ENCODE peak calls at places on chromosome X, in ten cellular contexts. One of them, this sample, is unnamed. For H3K27me3, the result is how much of the 10 kb centered on the place peaks cover.

GRCh38 chrX:50971390-50971789 is 60.9 kb downstream of the BMP15 start:
- DNase-seq in body of pancreas: no peak
- DNase-seq in lung: no peak
- DNase-seq in RWPE2: no peak
- DNase-seq in GM06990: no peak
- DNase-seq in stomach: no peak
- DNase-seq in cardiac muscle cell: peak
- DNase-seq in hepatocyte: no peak
- DNase-seq in IMR-90: no peak
- DNase-seq in testis: no peak
- DNase-seq in this sample: peak

GRCh38 chrX:12978205-12979010 is 3.5 kb downstream of the TMSB4X start:
- DNase-seq in body of pancreas: peak
- DNase-seq in lung: no peak
- DNase-seq in RWPE2: no peak
- DNase-seq in GM06990: peak
- DNase-seq in stomach: peak
- DNase-seq in cardiac muscle cell: peak
- DNase-seq in hepatocyte: peak
- DNase-seq in IMR-90: peak
- DNase-seq in testis: peak
- DNase-seq in this sample: peak

GRCh38 chrX:103726477-103726876 is 15.8 kb downstream of the TMEM31 start:
- DNase-seq in body of pancreas: peak
- DNase-seq in lung: no peak
- DNase-seq in RWPE2: no peak
- DNase-seq in GM06990: no peak
- DNase-seq in stomach: peak
- DNase-seq in cardiac muscle cell: no peak
- DNase-seq in hepatocyte: no peak
- DNase-seq in IMR-90: no peak
- DNase-seq in testis: no peak
- DNase-seq in this sample: no peak

GRCh38 chrX:47098746-47099145 is 20.5 kb downstream of the RGN start:
- DNase-seq in body of pancreas: no peak
- DNase-seq in lung: no peak
- DNase-seq in RWPE2: no peak
- DNase-seq in GM06990: no peak
- DNase-seq in stomach: no peak
- DNase-seq in cardiac muscle cell: no peak
- DNase-seq in hepatocyte: no peak
- DNase-seq in IMR-90: no peak
- DNase-seq in testis: no peak
- DNase-seq in this sample: no peak

GRCh38 chrX:54754854-54755253 is 43.2 kb downstream of the ITIH6 start:
- DNase-seq in body of pancreas: no peak
- DNase-seq in lung: no peak
- DNase-seq in RWPE2: no peak
- DNase-seq in GM06990: no peak
- DNase-seq in stomach: no peak
- DNase-seq in cardiac muscle cell: no peak
- DNase-seq in hepatocyte: no peak
- DNase-seq in IMR-90: no peak
- DNase-seq in testis: no peak
- DNase-seq in this sample: no peak

GRCh38 chrX:1599791-1600405 is 8.5 kb downstream of the AKAP17A start:
- DNase-seq in body of pancreas: no peak
- DNase-seq in lung: no peak
- DNase-seq in RWPE2: peak
- DNase-seq in GM06990: no peak
- DNase-seq in stomach: no peak
- DNase-seq in cardiac muscle cell: no peak
- DNase-seq in hepatocyte: no peak
- DNase-seq in IMR-90: no peak
- DNase-seq in testis: no peak
- DNase-seq in this sample: no peak

GRCh38 chrX:28701222-28701621 is 114.0 kb downstream of the IL1RAPL1 start:
- DNase-seq in body of pancreas: no peak
- DNase-seq in lung: no peak
- DNase-seq in RWPE2: no peak
- DNase-seq in GM06990: no peak
- DNase-seq in stomach: no peak
- DNase-seq in cardiac muscle cell: peak
- DNase-seq in hepatocyte: no peak
- DNase-seq in IMR-90: no peak
- DNase-seq in testis: no peak
- DNase-seq in this sample: no peak

GRCh38 chrX:148020329-148020728 is 39.2 kb downstream of the FMR1NB start:
- DNase-seq in body of pancreas: no peak
- DNase-seq in lung: no peak
- DNase-seq in RWPE2: no peak
- DNase-seq in GM06990: no peak
- DNase-seq in stomach: no peak
- DNase-seq in cardiac muscle cell: no peak
- DNase-seq in hepatocyte: no peak
- DNase-seq in IMR-90: no peak
- DNase-seq in testis: no peak
- DNase-seq in this sample: peak

GRCh38 chrX:73852022-73852421 is 289.0 kb downstream of the CHIC1 start:
- DNase-seq in body of pancreas: no peak
- DNase-seq in lung: no peak
- DNase-seq in RWPE2: no peak
- DNase-seq in GM06990: no peak
- DNase-seq in stomach: no peak
- DNase-seq in cardiac muscle cell: no peak
- DNase-seq in hepatocyte: no peak
- DNase-seq in IMR-90: no peak
- DNase-seq in testis: no peak
- DNase-seq in this sample: no peak

GRCh38 chrX:96480081-96480480 is 204.6 kb upstream of the DIAPH2 start:
- DNase-seq in body of pancreas: no peak
- DNase-seq in lung: no peak
- DNase-seq in RWPE2: no peak
- DNase-seq in GM06990: no peak
- DNase-seq in stomach: no peak
- DNase-seq in cardiac muscle cell: peak
- DNase-seq in hepatocyte: no peak
- DNase-seq in IMR-90: peak
- DNase-seq in testis: no peak
- DNase-seq in this sample: peak

GRCh38 chrX:51461053-51462050 is 35.0 kb downstream of the NUDT11 start:
- DNase-seq in body of pancreas: no peak
- DNase-seq in lung: no peak
- DNase-seq in RWPE2: no peak
- DNase-seq in GM06990: no peak
- DNase-seq in stomach: no peak
- DNase-seq in cardiac muscle cell: peak
- DNase-seq in hepatocyte: peak
- DNase-seq in IMR-90: peak
- DNase-seq in testis: peak
- DNase-seq in this sample: peak

GRCh38 chrX:30530591-30530990 is 47.0 kb downstream of the TASL start:
- DNase-seq in body of pancreas: no peak
- DNase-seq in lung: no peak
- DNase-seq in RWPE2: no peak
- DNase-seq in GM06990: no peak
- DNase-seq in stomach: no peak
- DNase-seq in cardiac muscle cell: peak
- DNase-seq in hepatocyte: no peak
- DNase-seq in IMR-90: peak
- DNase-seq in testis: no peak
- DNase-seq in this sample: peak

GRCh38 chrX:95764972-95765451 is 919.6 kb upstream of the DIAPH2 start:
- DNase-seq in body of pancreas: peak
- DNase-seq in lung: peak
- DNase-seq in RWPE2: no peak
- DNase-seq in GM06990: no peak
- DNase-seq in stomach: no peak
- DNase-seq in cardiac muscle cell: peak
- DNase-seq in hepatocyte: peak
- DNase-seq in IMR-90: peak
- DNase-seq in testis: peak
- DNase-seq in this sample: peak

GRCh38 chrX:46165411-46165810 is 379.8 kb downstream of the ZNF674 start:
- DNase-seq in body of pancreas: no peak
- DNase-seq in lung: no peak
- DNase-seq in RWPE2: no peak
- DNase-seq in GM06990: no peak
- DNase-seq in stomach: no peak
- DNase-seq in cardiac muscle cell: peak
- DNase-seq in hepatocyte: no peak
- DNase-seq in IMR-90: peak
- DNase-seq in testis: no peak
- DNase-seq in this sample: peak

GRCh38 chrX:138128025-138128671 is 562.2 kb downstream of the ZIC3 start:
- DNase-seq in body of pancreas: no peak
- DNase-seq in lung: no peak
- DNase-seq in RWPE2: no peak
- DNase-seq in GM06990: peak
- DNase-seq in stomach: no peak
- DNase-seq in cardiac muscle cell: peak
- DNase-seq in hepatocyte: peak
- DNase-seq in IMR-90: peak
- DNase-seq in testis: peak
- DNase-seq in this sample: peak

DNA sequence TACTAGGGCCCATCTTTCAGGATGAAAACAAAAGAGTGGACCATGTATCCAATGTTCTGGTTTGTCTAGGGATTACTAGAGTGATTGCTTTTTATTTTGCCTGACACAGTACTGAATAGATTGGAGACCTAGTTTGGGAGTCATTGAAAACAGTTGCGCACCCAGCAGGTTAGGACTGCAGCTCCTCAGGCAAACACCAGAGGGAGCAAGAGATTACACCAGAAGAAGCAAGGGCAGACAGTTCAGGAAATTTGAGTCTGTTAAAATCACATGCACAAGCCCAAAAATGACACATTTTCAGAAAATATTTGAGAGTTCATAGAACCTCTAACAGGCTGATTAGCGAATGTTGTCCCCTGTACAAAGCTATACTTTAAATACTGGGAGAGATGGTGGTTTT is 55.6 kb downstream of the CYLC1 start:
- DNase-seq in body of pancreas: peak
- DNase-seq in lung: no peak
- DNase-seq in RWPE2: no peak
- DNase-seq in GM06990: no peak
- DNase-seq in stomach: no peak
- DNase-seq in cardiac muscle cell: no peak
- DNase-seq in hepatocyte: peak
- DNase-seq in IMR-90: peak
- DNase-seq in testis: no peak
- DNase-seq in this sample: peak
- TF ChIP-seq CTCF in body of pancreas: no peak
- TF ChIP-seq CTCF in lung: no peak
- TF ChIP-seq CTCF in RWPE2: peak
- TF ChIP-seq CTCF in GM06990: peak
- TF ChIP-seq CTCF in stomach: no peak
- TF ChIP-seq CTCF in cardiac muscle cell: no peak
- TF ChIP-seq CTCF in hepatocyte: peak
- TF ChIP-seq CTCF in IMR-90: peak
- TF ChIP-seq CTCF in testis: peak
- TF ChIP-seq CTCF in this sample: peak

GRCh38 chrX:88439935-88440334 is 307.1 kb upstream of the CPXCR1 start:
- DNase-seq in body of pancreas: no peak
- DNase-seq in lung: no peak
- DNase-seq in RWPE2: no peak
- DNase-seq in GM06990: no peak
- DNase-seq in stomach: no peak
- DNase-seq in cardiac muscle cell: no peak
- DNase-seq in hepatocyte: no peak
- DNase-seq in IMR-90: no peak
- DNase-seq in testis: no peak
- DNase-seq in this sample: no peak
- H3K27me3 ChIP-seq in body of pancreas: under half
- H3K27me3 ChIP-seq in lung: under half
- H3K27me3 ChIP-seq in RWPE2: under half
- H3K27me3 ChIP-seq in GM06990: under half
- H3K27me3 ChIP-seq in stomach: under half
- H3K27me3 ChIP-seq in cardiac muscle cell: under half
- H3K27me3 ChIP-seq in hepatocyte: under half
- H3K27me3 ChIP-seq in IMR-90: under half
- H3K27me3 ChIP-seq in testis: under half
- H3K27me3 ChIP-seq in this sample: under half

GRCh38 chrX:53316860-53317237 is 35.5 kb upstream of the IQSEC2 start:
- DNase-seq in body of pancreas: peak
- DNase-seq in lung: no peak
- DNase-seq in RWPE2: no peak
- DNase-seq in GM06990: no peak
- DNase-seq in stomach: no peak
- DNase-seq in cardiac muscle cell: no peak
- DNase-seq in hepatocyte: no peak
- DNase-seq in IMR-90: no peak
- DNase-seq in testis: no peak
- DNase-seq in this sample: no peak

GRCh38 chrX:53320543-53321215 is 39.3 kb upstream of the IQSEC2 start:
- DNase-seq in body of pancreas: peak
- DNase-seq in lung: no peak
- DNase-seq in RWPE2: no peak
- DNase-seq in GM06990: no peak
- DNase-seq in stomach: peak
- DNase-seq in cardiac muscle cell: no peak
- DNase-seq in hepatocyte: peak
- DNase-seq in IMR-90: no peak
- DNase-seq in testis: no peak
- DNase-seq in this sample: no peak

GRCh38 chrX:53319614-53320542 is 38.5 kb upstream of the IQSEC2 start:
- DNase-seq in body of pancreas: peak
- DNase-seq in lung: no peak
- DNase-seq in RWPE2: no peak
- DNase-seq in GM06990: no peak
- DNase-seq in stomach: no peak
- DNase-seq in cardiac muscle cell: no peak
- DNase-seq in hepatocyte: no peak
- DNase-seq in IMR-90: no peak
- DNase-seq in testis: peak
- DNase-seq in this sample: no peak

GRCh38 chrX:53317365-53318069 is 36.1 kb upstream of the IQSEC2 start:
- DNase-seq in body of pancreas: peak
- DNase-seq in lung: peak
- DNase-seq in RWPE2: no peak
- DNase-seq in GM06990: peak
- DNase-seq in stomach: peak
- DNase-seq in cardiac muscle cell: peak
- DNase-seq in hepatocyte: peak
- DNase-seq in IMR-90: peak
- DNase-seq in testis: peak
- DNase-seq in this sample: no peak

GRCh38 chrX:53318766-53319353 is 37.5 kb upstream of the IQSEC2 start:
- DNase-seq in body of pancreas: no peak
- DNase-seq in lung: no peak
- DNase-seq in RWPE2: no peak
- DNase-seq in GM06990: no peak
- DNase-seq in stomach: no peak
- DNase-seq in cardiac muscle cell: no peak
- DNase-seq in hepatocyte: no peak
- DNase-seq in IMR-90: no peak
- DNase-seq in testis: no peak
- DNase-seq in this sample: no peak
- H3K4me3 ChIP-seq in body of pancreas: no peak
- H3K4me3 ChIP-seq in lung: no peak
- H3K4me3 ChIP-seq in RWPE2: no peak
- H3K4me3 ChIP-seq in GM06990: no peak
- H3K4me3 ChIP-seq in stomach: no peak
- H3K4me3 ChIP-seq in cardiac muscle cell: no peak
- H3K4me3 ChIP-seq in hepatocyte: no peak
- H3K4me3 ChIP-seq in IMR-90: no peak
- H3K4me3 ChIP-seq in testis: no peak
- H3K4me3 ChIP-seq in this sample: no peak

GRCh38 chrX:24024819-24025740 is 1.9 kb downstream of the KLHL15 start:
- DNase-seq in body of pancreas: peak
- DNase-seq in lung: peak
- DNase-seq in RWPE2: peak
- DNase-seq in GM06990: peak
- DNase-seq in stomach: peak
- DNase-seq in cardiac muscle cell: peak
- DNase-seq in hepatocyte: peak
- DNase-seq in IMR-90: peak
- DNase-seq in testis: peak
- DNase-seq in this sample: peak
- TF ChIP-seq CTCF in body of pancreas: no peak
- TF ChIP-seq CTCF in lung: no peak
- TF ChIP-seq CTCF in RWPE2: peak
- TF ChIP-seq CTCF in GM06990: no peak
- TF ChIP-seq CTCF in stomach: no peak
- TF ChIP-seq CTCF in cardiac muscle cell: no peak
- TF ChIP-seq CTCF in hepatocyte: peak
- TF ChIP-seq CTCF in IMR-90: peak
- TF ChIP-seq CTCF in testis: no peak
- TF ChIP-seq CTCF in this sample: peak

This sample was measured in bronchial epithelial cell.